ENCODE peak calls at places on chromosomes 7 and 10, in ten cellular contexts. E, U, I, D, L, N, W, X, J and R are unnamed samples.

GRCh38 chr7:148698397-148699023 is at the start of gene CUL1:
- DNase-seq in E (peak), U (peak), I (peak), D (no peak), L (no peak), N (peak), W (peak), X (peak), J (peak), R (no peak)

GRCh38 chr7:28755255-28755654 is 202.9 kb downstream of the TRIL start:
- DNase-seq in E (no peak), U (no peak), I (peak), D (no peak), L (no peak), N (no peak), W (no peak), X (no peak), J (no peak), R (no peak)

GRCh38 chr10:115604627-115605026 is 511.5 kb downstream of the ATRNL1 start:
- DNase-seq in E (no peak), U (no peak), I (no peak), D (no peak), L (no peak), N (no peak), W (no peak), X (no peak), J (no peak), R (no peak)

GRCh38 chr10:21406595-21407218 is 118.8 kb downstream of the SKIDA1 start:
- DNase-seq in E (no peak), U (peak), I (no peak), D (no peak), L (no peak), N (no peak), W (no peak), X (no peak), J (peak), R (no peak)

GRCh38 chr10:35640951-35641429 is 1.1 kb downstream of the FZD8 start:
- DNase-seq in E (peak), U (peak), I (peak), D (peak), L (peak), N (peak), W (peak), X (peak), J (no peak), R (no peak)

GRCh38 chr7:55155351-55156117 is 136.7 kb downstream of the EGFR start:
- DNase-seq in E (no peak), U (no peak), I (no peak), D (no peak), L (no peak), N (no peak), W (no peak), X (no peak), J (no peak), R (no peak)

GRCh38 chr10:113752553-113752952 is 1.1 kb downstream of the PLEKHS1 start:
- DNase-seq in E (no peak), U (no peak), I (no peak), D (no peak), L (no peak), N (no peak), W (no peak), X (no peak), J (no peak), R (no peak)

GRCh38 chr10:17428616-17429097 is 25.7 kb downstream of the ST8SIA6 start:
- DNase-seq in E (peak), U (peak), I (no peak), D (no peak), L (no peak), N (no peak), W (no peak), X (no peak), J (peak), R (no peak)

GRCh38 chr7:155945670-155946325 is 133.5 kb upstream of the SHH start:
- DNase-seq in E (no peak), U (no peak), I (no peak), D (no peak), L (no peak), N (no peak), W (no peak), X (no peak), J (no peak), R (no peak)

GRCh38 chr7:130423636-130424035 is 17.2 kb downstream of the CEP41 start:
- DNase-seq in E (no peak), U (no peak), I (no peak), D (no peak), L (no peak), N (no peak), W (no peak), X (no peak), J (no peak), R (no peak)